ENCODE peak calls at places on chromosomes 4 and X, in seven cellular contexts. E is neuronal stem cell, R is mesendoderm, T is H9, D is mesenchymal stem cell, P is IMR-90, Z is trophoblast cell. A is an unnamed sample.
A peak's percentile ranks its signal among the peaks of the same experiment; 100 is the strongest.

GRCh38 chr4:153045111-153045982 is 109.2 kb downstream of the FHDC1 start:
- DNase-seq in R (no peak), E (no peak), Z (no peak), P (no peak), T (no peak), D (no peak), A (no peak)

GRCh38 chr4:74531952-74532794 is 87.2 kb downstream of the AREG start:
- DNase-seq in R (peak; percentile 94), P (peak; percentile 87), T (peak; percentile 31), D (peak; percentile 87), Z (peak; percentile 34), E (peak; percentile 35), A (peak; percentile 13)

GRCh38 chr4:8731364-8731763 is 138.8 kb downstream of the CPZ start:
- DNase-seq in P (no peak), E (no peak), Z (no peak), R (no peak), T (peak; percentile 24), D (no peak), A (no peak)

GRCh38 chrX:129961180-129962083 is 21.0 kb upstream of the BCORL1 start:
- DNase-seq in Z (peak; percentile 39), R (peak; percentile 81), D (peak; percentile 35), T (peak; percentile 82), E (no peak), P (no peak), A (no peak)

GRCh38 chrX:2474963-2475726 is 25.6 kb downstream of the DHRSX start:
- DNase-seq in R (peak; percentile 76), D (no peak), Z (no peak), T (no peak), E (no peak), P (no peak), A (no peak)

GRCh38 chr4:170088686-170089085 is 1.1 kb downstream of the AADAT start:
- DNase-seq in T (no peak), R (peak; percentile 36), P (no peak), E (no peak), Z (no peak), D (peak; percentile 14), A (no peak)

GRCh38 chr4:67134616-67135015 is 410.7 kb downstream of the CENPC start:
- DNase-seq in T (no peak), R (no peak), Z (no peak), E (no peak), P (no peak), D (no peak), A (no peak)

GRCh38 chr4:153501578-153501977 is 35.4 kb downstream of the TMEM131L start:
- DNase-seq in R (no peak), P (no peak), T (no peak), E (no peak), Z (no peak), D (no peak), A (no peak)

GRCh38 chr4:7156273-7157139 is 35.8 kb upstream of the SORCS2 start:
- DNase-seq in R (peak; percentile 75), T (peak; percentile 79), D (peak; percentile 9), P (peak; percentile 25), E (peak; percentile 33), Z (no peak), A (peak; percentile 67)

GRCh38 chrX:64191281-64192010 is 14.1 kb downstream of the AMER1 start:
- DNase-seq in R (no peak), T (no peak), Z (no peak), D (no peak), P (no peak), E (no peak), A (no peak)

GRCh38 chr4:115834441-115834840 is 721.0 kb upstream of the NDST4 start:
- DNase-seq in Z (no peak), R (peak; percentile 1), P (no peak), T (no peak), D (no peak), E (no peak), A (no peak)

GRCh38 chrX:109475174-109475891 is 6.6 kb downstream of the GUCY2F start:
- DNase-seq in Z (peak; percentile 26), T (peak; percentile 92), D (peak; percentile 46), E (peak; percentile 45), R (peak; percentile 91), P (peak; percentile 34), A (peak; percentile 54)

GRCh38 chrX:24694825-24695224 is 1.1 kb downstream of the POLA1 start:
- DNase-seq in Z (no peak), T (no peak), P (peak; percentile 2), D (peak; percentile 3), R (no peak), E (no peak), A (no peak)

GRCh38 chr4:83342476-83342875 is 7.8 kb upstream of the HPSE start:
- DNase-seq in T (no peak), E (no peak), D (no peak), Z (no peak), P (no peak), R (no peak), A (no peak)

GRCh38 chr4:83353516-83353915 is 18.9 kb upstream of the HPSE start:
- DNase-seq in R (no peak), P (no peak), E (no peak), D (no peak), Z (no peak), T (no peak), A (no peak)

GRCh38 chr4:83348074-83348473 is 13.4 kb upstream of the HPSE start:
- DNase-seq in P (no peak), E (no peak), R (no peak), T (no peak), D (no peak), Z (no peak), A (no peak)
- H4K8ac ChIP-seq in P (no peak overlapping the region), E (no peak overlapping the region), R (no peak overlapping the region), T (no peak overlapping the region), D (no peak overlapping the region), Z (no peak overlapping the region), A (no peak overlapping the region)

DNA sequence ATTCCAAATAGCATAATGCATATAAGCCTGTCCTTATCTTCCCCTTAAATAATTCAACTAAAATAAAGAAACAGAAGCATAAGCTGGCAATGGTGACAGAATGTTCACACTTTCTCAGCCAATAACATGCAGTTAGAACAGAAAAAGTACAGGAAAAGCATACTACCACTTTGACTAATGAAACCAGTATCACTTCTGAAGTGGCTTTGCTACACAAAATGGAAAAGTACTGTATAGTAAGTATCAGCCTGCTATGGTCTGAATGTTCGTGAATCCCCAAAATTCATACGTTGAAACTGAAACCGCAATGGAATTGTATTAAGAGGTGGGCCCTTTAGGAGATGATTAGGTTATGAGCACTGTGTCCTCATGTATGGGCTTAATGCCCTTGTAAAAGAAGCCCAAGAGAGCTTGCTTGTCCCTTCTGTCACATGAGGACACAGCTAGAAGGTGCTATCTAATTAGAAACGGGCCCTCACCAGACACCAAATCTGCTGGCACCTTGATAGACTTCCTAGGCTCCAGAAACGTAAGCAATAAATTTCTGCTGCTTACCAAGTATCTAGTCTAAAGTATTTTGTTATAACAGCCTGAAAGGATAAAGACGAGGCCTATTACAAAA is 102.6 kb downstream of the PRDM5 start:
- DNase-seq in Z (no peak), P (no peak), T (no peak), E (no peak), R (no peak), D (no peak), A (no peak)
- H4K8ac ChIP-seq in Z (no peak overlapping the region), P (no peak overlapping the region), T (no peak overlapping the region), E (no peak overlapping the region), R (no peak overlapping the region), D (no peak overlapping the region), A (no peak overlapping the region)

GRCh38 chr4:143364063-143364462 is 27.4 kb downstream of the GAB1 start:
- DNase-seq in T (no peak), E (no peak), Z (peak; percentile 39), D (no peak), P (no peak), R (no peak), A (no peak)
- H4K8ac ChIP-seq in T (no peak overlapping the region), E (no peak overlapping the region), Z (no peak overlapping the region), D (no peak overlapping the region), P (no peak overlapping the region), R (no peak overlapping the region), A (no peak overlapping the region)

GRCh38 chr4:2663275-2663674 is 92.9 kb downstream of the TNIP2 start:
- DNase-seq in Z (no peak), P (no peak), D (no peak), T (no peak), E (no peak), R (no peak), A (no peak)
- H4K8ac ChIP-seq in Z (no peak overlapping the region), P (no peak overlapping the region), D (no peak overlapping the region), T (no peak overlapping the region), E (no peak overlapping the region), R (no peak overlapping the region), A (no peak overlapping the region)